ENCODE peak calls at places on chromosomes 13 and 19, in eight cellular contexts. H is endothelial cell; R is cardiac fibroblast; E is gastrocnemius medialis; U is psoas muscle; J is AG09319; T is CD8-positive, alpha-beta T cell; B is lower leg skin. L is an unnamed sample.

GRCh38 chr19:58196911-58197616 is 14.2 kb downstream of the ZNF274 start:
- DNase-seq in H (no peak), R (peak; percentile 28), E (no peak), U (no peak), J (no peak), T (no peak), B (no peak), L (no peak)

GRCh38 chr13:51371768-51372399 is 32.4 kb downstream of the SERPINE3 start:
- DNase-seq in H (no peak), R (no peak), E (no peak), U (no peak), J (no peak), T (no peak), B (no peak), L (no peak)

GRCh38 chr19:9673912-9674668 is 810 bp downstream of the ZNF562 start:
- DNase-seq in H (no peak), R (peak; percentile 6), E (no peak), U (no peak), J (no peak), T (no peak), B (peak; percentile 66), L (no peak)

GRCh38 chr13:97266328-97266727 is 44.2 kb downstream of the MBNL2 start:
- DNase-seq in H (no peak), R (no peak), E (no peak), U (no peak), J (no peak), T (no peak), B (no peak), L (no peak)

GRCh38 chr19:13234518-13234917 is 84.3 kb downstream of the IER2 start:
- DNase-seq in H (no peak), R (peak; percentile 12), E (no peak), U (peak; percentile 29), J (no peak), T (peak; percentile 63), B (no peak), L (peak; percentile 40)

GRCh38 chr13:35139591-35139990 is 197.5 kb downstream of the NBEA start:
- DNase-seq in H (no peak), R (peak; percentile 62), E (no peak), U (no peak), J (no peak), T (no peak), B (no peak), L (no peak)

GRCh38 chr19:1250374-1251232 is 2.2 kb downstream of the MIDN start:
- DNase-seq in H (peak; percentile 77), R (peak; percentile 86), E (peak; percentile 59), U (no peak), J (no peak), T (peak; percentile 71), B (peak; percentile 91), L (peak; percentile 82)

GRCh38 chr13:99972190-99972731 is 694 bp upstream of the ZIC5 start:
- DNase-seq in H (no peak), R (no peak), E (no peak), U (no peak), J (no peak), T (peak; percentile 10), B (no peak), L (no peak)

GRCh38 chr19:36201684-36202083 is 12.8 kb downstream of the ZNF565 start:
- DNase-seq in H (no peak), R (no peak), E (no peak), U (no peak), J (no peak), T (no peak), B (no peak), L (no peak)

GRCh38 chr19:32174386-32175113 is 170.9 kb upstream of the ZNF507 start:
- DNase-seq in H (no peak), R (no peak), E (no peak), U (no peak), J (no peak), T (no peak), B (peak; percentile 52), L (no peak)

GRCh38 chr19:13764101-13764807 is at the start of gene MRI1:
- DNase-seq in H (peak; percentile 69), R (peak; percentile 66), E (peak; percentile 63), U (peak; percentile 86), J (no peak), T (peak; percentile 75), B (peak; percentile 96), L (peak; percentile 76)

GRCh38 chr13:95641961-95642621 is 2.4 kb downstream of the DZIP1 start:
- DNase-seq in H (peak; percentile 73), R (peak; percentile 69), E (no peak), U (peak; percentile 43), J (no peak), T (no peak), B (no peak), L (peak; percentile 59)

GRCh38 chr19:10555613-10555979 is 10.2 kb downstream of the KRI1 start:
- DNase-seq in H (no peak), R (no peak), E (no peak), U (no peak), J (no peak), T (no peak), B (no peak), L (no peak)

GRCh38 chr19:32862741-32863140 is 6.8 kb downstream of the SLC7A9 start:
- DNase-seq in H (no peak), R (no peak), E (no peak), U (no peak), J (no peak), T (no peak), B (peak; percentile 37), L (no peak)

GRCh38 chr19:2042485-2043268 is 8.4 kb downstream of the MKNK2 start:
- DNase-seq in H (no peak), R (no peak), E (peak; percentile 67), U (peak; percentile 49), J (no peak), T (no peak), B (peak; percentile 93), L (no peak)

GRCh38 chr13:24606486-24607170 is 73.6 kb upstream of the ATP12A start:
- DNase-seq in H (no peak), R (no peak), E (no peak), U (no peak), J (no peak), T (no peak), B (no peak), L (no peak)

GRCh38 chr13:55577082-55577846 is 1563.5 kb upstream of the PRR20A start:
- DNase-seq in H (no peak), R (no peak), E (no peak), U (no peak), J (no peak), T (no peak), B (no peak), L (peak; percentile 4)

GRCh38 chr13:55572862-55573261 is 1567.9 kb upstream of the PRR20A start:
- DNase-seq in H (no peak), R (no peak), E (no peak), U (no peak), J (no peak), T (no peak), B (no peak), L (no peak)

GRCh38 chr13:55573565-55573964 is 1567.2 kb upstream of the PRR20A start:
- DNase-seq in H (no peak), R (no peak), E (no peak), U (no peak), J (no peak), T (no peak), B (no peak), L (no peak)

GRCh38 chr13:55576389-55576788 is 1564.3 kb upstream of the PRR20A start:
- DNase-seq in H (no peak), R (no peak), E (no peak), U (no peak), J (no peak), T (no peak), B (no peak), L (no peak)

GRCh38 chr13:55577847-55578210 is 1562.9 kb upstream of the PRR20A start:
- DNase-seq in H (no peak), R (no peak), E (no peak), U (no peak), J (no peak), T (no peak), B (no peak), L (no peak)
- TF ChIP-seq CTCF in H (no peak), R (no peak), E (no peak), U (no peak), J (no peak), T (no peak), B (no peak), L (no peak)

GRCh38 chr13:37769078-37769477 is 100.5 kb downstream of the TRPC4 start:
- DNase-seq in H (no peak), R (peak; percentile 8), E (no peak), U (no peak), J (no peak), T (no peak), B (no peak), L (no peak)
- TF ChIP-seq CTCF in H (no peak), R (peak; percentile 35), E (no peak), U (no peak), J (peak; percentile 7), T (no peak), B (no peak), L (no peak)

DNA sequence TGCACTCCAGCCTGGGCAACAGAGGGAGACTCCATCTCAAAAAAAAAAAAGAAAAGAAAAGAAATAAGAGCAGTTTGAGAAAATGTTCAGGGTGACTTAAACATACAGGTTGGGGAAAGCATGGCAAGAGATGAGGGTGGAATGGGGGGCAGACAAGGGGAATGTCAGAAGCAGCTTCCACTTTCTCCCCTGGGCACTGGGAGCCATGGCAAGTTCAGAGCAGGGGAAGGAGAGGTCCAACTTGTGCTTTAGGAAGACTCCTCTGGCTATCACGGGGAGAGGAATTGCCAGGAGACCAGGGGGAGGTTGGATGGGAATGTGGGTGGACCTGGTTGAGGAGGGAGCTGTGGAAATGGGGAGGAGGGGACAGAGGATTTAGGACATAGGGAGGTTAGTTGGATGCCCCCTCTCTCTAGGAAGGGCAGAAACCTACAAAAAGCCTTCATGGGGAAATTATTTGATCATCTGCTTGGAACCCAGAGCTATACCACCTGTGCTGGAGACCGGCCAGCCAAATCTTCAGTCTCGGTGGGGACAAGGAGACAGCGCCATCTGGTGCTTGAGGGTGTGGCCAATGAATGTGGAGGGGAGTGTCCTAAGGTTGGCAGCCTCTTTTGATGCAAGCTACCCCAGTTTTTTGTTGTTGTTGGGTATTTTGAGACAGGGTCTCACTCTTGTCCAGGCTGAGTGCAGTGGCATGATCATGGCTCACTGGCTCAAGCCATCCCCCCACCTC is 7.3 kb upstream of the STRN4 start:
- DNase-seq in H (peak; percentile 64), R (no peak), E (no peak), U (peak; percentile 40), J (no peak), T (peak; percentile 70), B (no peak), L (peak; percentile 48)
- TF ChIP-seq CTCF in H (peak; percentile 30), R (peak; percentile 45), E (peak; percentile 50), U (peak; percentile 39), J (peak; percentile 45), T (peak; percentile 55), B (no peak), L (peak; percentile 17)

GRCh38 chr13:47399599-47399998 is 502.7 kb upstream of the HTR2A start:
- DNase-seq in H (no peak), R (no peak), E (no peak), U (no peak), J (no peak), T (no peak), B (no peak), L (no peak)

GRCh38 chr13:47396915-47397314 is 500.1 kb upstream of the HTR2A start:
- DNase-seq in H (no peak), R (no peak), E (no peak), U (no peak), J (no peak), T (no peak), B (no peak), L (no peak)

DNA sequence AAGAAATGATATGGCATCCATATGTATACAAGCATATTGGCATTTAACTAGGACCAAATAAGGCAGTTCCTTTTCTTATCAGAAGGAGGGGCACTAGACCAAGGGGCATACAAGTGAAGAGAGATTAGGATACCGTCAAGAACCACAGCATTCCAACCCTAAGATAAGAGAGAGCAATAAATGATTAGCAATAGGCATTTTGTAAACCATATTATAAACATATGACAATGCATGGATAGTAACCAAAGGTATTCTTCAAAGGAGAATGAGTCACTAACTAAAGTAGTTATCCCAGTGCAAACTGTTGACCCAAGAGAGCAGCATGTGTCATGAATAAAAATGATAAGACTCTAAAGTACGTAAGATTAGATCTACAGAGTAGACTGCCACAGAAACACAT is 500.9 kb upstream of the HTR2A start:
- DNase-seq in H (no peak), R (peak; percentile 3), E (no peak), U (no peak), J (no peak), T (no peak), B (no peak), L (no peak)
- TF ChIP-seq CTCF in H (no peak), R (no peak), E (no peak), U (no peak), J (peak; percentile 20), T (no peak), B (no peak), L (no peak)